ENCODE peak calls at places on chromosomes 16 and 17, in seven cellular contexts. T, N, C, O, F, X and A are unnamed samples.

GRCh38 chr17:64385187-64386083 is 5.2 kb downstream of the PECAM1 start:
- DNase-seq in C (peak; percentile 34), T (peak; percentile 81), O (no peak), N (no peak), X (peak; percentile 19), F (no peak), A (peak; percentile 78)

GRCh38 chr16:88017551-88018101 is 66.4 kb downstream of the BANP start:
- DNase-seq in N (peak; percentile 18), F (no peak), X (no peak), T (no peak), C (no peak), O (no peak), A (no peak)

GRCh38 chr17:29573871-29574731 is 5.6 kb downstream of the TP53I13 start:
- DNase-seq in C (peak; percentile 13), X (no peak), F (no peak), O (no peak), T (peak; percentile 43), N (no peak), A (peak; percentile 11)

GRCh38 chr16:69606985-69607384 is 41.2 kb downstream of the NFAT5 start:
- DNase-seq in F (no peak), C (no peak), X (no peak), O (no peak), N (no peak), T (no peak), A (no peak)

GRCh38 chr17:13287226-13287625 is 269.4 kb upstream of the ELAC2 start:
- DNase-seq in X (no peak), O (no peak), N (no peak), F (no peak), T (no peak), C (no peak), A (no peak)

GRCh38 chr16:89248196-89249005 is 30.9 kb downstream of the ZNF778 start:
- DNase-seq in O (peak; percentile 54), C (no peak), T (no peak), X (no peak), N (no peak), F (peak; percentile 44), A (no peak)

GRCh38 chr16:27287887-27288286 is 19.3 kb upstream of the NSMCE1 start:
- DNase-seq in T (no peak), N (no peak), C (no peak), O (no peak), X (no peak), F (no peak), A (no peak)

GRCh38 chr17:68260051-68260762 is 12.4 kb downstream of the AMZ2 start:
- DNase-seq in O (no peak), C (no peak), X (no peak), T (no peak), F (no peak), N (no peak), A (no peak)

GRCh38 chr16:27430923-27431484 is 29.0 kb downstream of the IL21R start:
- DNase-seq in N (no peak), T (no peak), O (no peak), F (no peak), X (peak; percentile 21), C (no peak), A (no peak)

GRCh38 chr16:78505544-78506371 is 406.3 kb downstream of the WWOX start:
- DNase-seq in F (no peak), C (peak; percentile 71), N (peak; percentile 52), X (peak; percentile 16), T (peak; percentile 84), O (peak; percentile 68), A (peak; percentile 92)

GRCh38 chr16:87955302-87956168 is 4.3 kb downstream of the BANP start:
- DNase-seq in C (no peak), O (no peak), N (no peak), X (no peak), F (no peak), T (no peak), A (no peak)

GRCh38 chr17:9725575-9725974 is 65.8 kb downstream of the DHRS7C start:
- DNase-seq in X (no peak), F (no peak), O (no peak), C (no peak), T (no peak), N (no peak), A (no peak)

GRCh38 chr16:85699628-85700027 is 10.9 kb upstream of the GINS2 start:
- DNase-seq in X (peak; percentile 47), T (no peak), C (peak; percentile 34), O (no peak), F (no peak), N (no peak), A (no peak)

GRCh38 chr16:22092143-22092933 is at the start of gene VWA3A:
- DNase-seq in N (no peak), O (peak; percentile 90), T (no peak), F (no peak), C (no peak), X (peak; percentile 94), A (no peak)

GRCh38 chr17:16991349-16992009 is 19.6 kb upstream of the TNFRSF13B start:
- DNase-seq in O (peak; percentile 97), N (peak; percentile 92), X (peak; percentile 82), C (peak; percentile 85), T (peak; percentile 89), F (peak; percentile 73), A (peak; percentile 96)

GRCh38 chr17:3870871-3871306 is 22.0 kb downstream of the CAMKK1 start:
- DNase-seq in C (no peak), F (no peak), N (peak; percentile 46), X (peak; percentile 28), O (no peak), T (peak; percentile 43), A (peak; percentile 90)

GRCh38 chr16:9072806-9073341 is 18.6 kb upstream of the HAPSTR1 start:
- DNase-seq in X (peak; percentile 35), T (no peak), N (no peak), F (no peak), O (no peak), C (no peak), A (no peak)

GRCh38 chr17:80758793-80759673 is 214.4 kb downstream of the RPTOR start:
- DNase-seq in C (peak; percentile 49), X (no peak), F (peak; percentile 46), O (peak; percentile 42), T (no peak), N (no peak), A (peak; percentile 81)

GRCh38 chr17:81246679-81247338 is 7.7 kb downstream of the NDUFAF8 start:
- DNase-seq in X (no peak), C (no peak), N (peak; percentile 44), F (no peak), O (no peak), T (peak; percentile 47), A (peak; percentile 42)

GRCh38 chr17:44900894-44901293 is 1.6 kb upstream of the EFTUD2 start:
- DNase-seq in X (no peak), T (no peak), N (no peak), O (no peak), F (no peak), C (no peak), A (peak; percentile 17)

GRCh38 chr17:46726106-46726670 is 92.3 kb downstream of the WNT3 start:
- DNase-seq in X (no peak), C (no peak), O (no peak), T (no peak), N (no peak), F (no peak), A (no peak)

GRCh38 chr16:2208308-2208707 is 2.4 kb downstream of the BRICD5 start:
- DNase-seq in C (no peak), O (no peak), N (peak; percentile 43), X (no peak), T (no peak), F (no peak), A (no peak)

GRCh38 chr17:38324732-38325131 is 19.0 kb downstream of the GPR179 start:
- DNase-seq in N (no peak), C (no peak), O (peak; percentile 36), X (no peak), F (no peak), T (no peak), A (no peak)

GRCh38 chr17:38324141-38324540 is 19.6 kb downstream of the GPR179 start:
- DNase-seq in C (no peak), O (peak; percentile 47), X (no peak), N (no peak), F (no peak), T (no peak), A (no peak)

GRCh38 chr17:38320482-38320881 is 23.3 kb downstream of the GPR179 start:
- DNase-seq in C (no peak), N (peak; percentile 77), T (no peak), X (peak; percentile 54), O (no peak), F (no peak), A (no peak)

GRCh38 chr17:38322897-38323296 is 20.9 kb downstream of the GPR179 start:
- DNase-seq in T (no peak), N (no peak), F (no peak), X (no peak), C (no peak), O (peak; percentile 7), A (no peak)

GRCh38 chr17:38322156-38322779 is 21.5 kb downstream of the GPR179 start:
- DNase-seq in C (peak; percentile 54), X (peak; percentile 71), N (peak; percentile 78), F (peak; percentile 66), T (peak; percentile 65), O (peak; percentile 93), A (peak; percentile 86)
- H3K27ac ChIP-seq in C (no peak overlapping the region), X (no peak overlapping the region), N (no peak overlapping the region), F (no peak overlapping the region), T (no peak overlapping the region), O (no peak overlapping the region), A (no peak overlapping the region)

GRCh38 chr17:75406222-75406615 is 741 bp upstream of the GRB2 start:
- DNase-seq in N (no peak), T (no peak), X (no peak), O (peak; percentile 56), C (no peak), F (no peak), A (no peak)
- H3K27ac ChIP-seq in N (peak overlapping the region; percentile 97), T (no peak overlapping the region), X (no peak overlapping the region), O (no peak overlapping the region), C (peak overlapping the region; percentile 97), F (peak overlapping the region; percentile 56), A (no peak overlapping the region)

DNA sequence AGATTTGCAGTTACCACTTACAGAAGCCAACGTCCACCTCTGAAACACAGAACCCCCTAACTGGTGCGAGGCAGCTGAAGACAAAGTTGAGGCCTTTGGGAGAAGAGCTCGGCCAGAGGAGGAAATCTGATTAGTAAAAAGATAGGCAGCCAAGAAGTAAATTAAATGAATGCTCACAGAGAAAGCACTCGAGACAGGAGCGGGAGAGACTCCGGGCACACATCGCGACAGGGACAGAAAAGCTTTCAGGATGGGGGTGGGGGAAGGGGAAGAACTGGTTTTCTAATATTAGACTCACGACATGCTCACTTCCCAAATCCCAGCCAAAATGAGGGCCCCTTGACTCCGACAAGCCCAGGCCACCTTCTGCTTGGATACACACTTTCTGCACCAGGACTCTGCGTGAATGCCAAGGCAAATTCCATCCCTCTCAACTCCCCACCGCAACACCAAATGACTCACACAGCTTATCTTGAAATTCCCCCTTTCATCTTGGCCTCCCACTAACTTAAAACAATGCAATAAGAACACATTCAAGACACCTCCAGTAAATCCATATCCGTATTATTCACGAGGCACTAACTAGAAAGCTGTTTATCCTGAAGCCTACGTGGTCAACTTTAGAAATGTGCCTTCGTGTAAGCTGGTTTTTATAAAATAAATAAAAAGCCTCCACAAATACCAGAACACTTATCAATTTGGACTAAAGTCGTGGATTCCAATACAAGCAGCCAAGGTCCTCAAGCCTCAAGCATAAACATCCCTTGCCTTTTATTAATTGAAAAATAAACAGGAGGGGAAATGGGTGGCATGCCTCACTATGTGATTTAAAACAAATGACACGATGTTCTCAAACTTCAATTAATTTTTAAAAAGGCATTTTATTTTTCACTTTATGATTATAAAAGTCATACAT is 46.1 kb downstream of the NXN start:
- DNase-seq in X (peak; percentile 99), F (no peak), N (peak; percentile 63), C (no peak), O (peak; percentile 94), T (no peak), A (no peak)
- H3K27ac ChIP-seq in X (peak overlapping the region; percentile 99), F (no peak overlapping the region), N (peak overlapping the region; percentile 83), C (no peak overlapping the region), O (peak overlapping the region; percentile 74), T (peak overlapping the region; percentile 50), A (no peak overlapping the region)

GRCh38 chr17:40452921-40453378 is 9.7 kb downstream of the IGFBP4 start:
- DNase-seq in F (no peak), O (no peak), C (no peak), N (no peak), X (no peak), T (no peak), A (no peak)
- H3K27ac ChIP-seq in F (no peak overlapping the region), O (no peak overlapping the region), C (peak overlapping the region; percentile 97), N (no peak overlapping the region), X (no peak overlapping the region), T (peak overlapping the region; percentile 65), A (peak overlapping the region; percentile 26)